ENCODE peak calls at places on chromosome 3, in eight cellular contexts. X, J, H, O, R, W, F and K are unnamed samples.

GRCh38 chr3:9373443-9373842 is 10.6 kb downstream of the THUMPD3 start:
- DNase-seq in J (no peak), W (no peak), R (no peak), O (no peak), H (no peak), F (no peak), X (no peak), K (no peak)

GRCh38 chr3:170991664-170992063 is 34.9 kb downstream of the SLC2A2 start:
- DNase-seq in O (no peak), J (no peak), H (no peak), F (no peak), R (no peak), X (no peak), W (no peak), K (no peak)

GRCh38 chr3:172102123-172102882 is 62.9 kb downstream of the FNDC3B start:
- DNase-seq in H (no peak), F (no peak), J (no peak), W (no peak), R (no peak), O (no peak), X (no peak), K (no peak)

GRCh38 chr3:39989746-39990145 is 180.3 kb downstream of the MYRIP start:
- DNase-seq in O (no peak), R (no peak), W (no peak), J (no peak), F (no peak), H (no peak), X (no peak), K (no peak)

GRCh38 chr3:141530133-141530768 is 43.4 kb downstream of the RASA2 start:
- DNase-seq in W (no peak), R (no peak), X (no peak), H (no peak), O (no peak), J (no peak), F (no peak), K (no peak)

GRCh38 chr3:15936347-15936746 is 138.6 kb upstream of the ANKRD28 start:
- DNase-seq in O (no peak), W (no peak), F (no peak), R (no peak), H (no peak), X (no peak), J (no peak), K (no peak)

GRCh38 chr3:24451461-24452099 is 43.1 kb downstream of the THRB start:
- DNase-seq in H (no peak), X (no peak), R (no peak), O (no peak), J (no peak), F (no peak), W (no peak), K (no peak)

GRCh38 chr3:40780341-40780800 is 255.6 kb downstream of the ZNF621 start:
- DNase-seq in R (peak), F (no peak), W (peak), X (no peak), O (peak), J (no peak), H (peak), K (peak)

GRCh38 chr3:161851941-161852566 is 355.4 kb downstream of the OTOL1 start:
- DNase-seq in X (peak), O (peak), W (no peak), F (peak), H (peak), J (peak), R (no peak), K (no peak)

GRCh38 chr3:24133441-24133840 is 188.4 kb downstream of the NR1D2 start:
- DNase-seq in X (no peak), J (no peak), O (no peak), H (no peak), W (no peak), R (no peak), F (no peak), K (no peak)

GRCh38 chr3:145953316-145953715 is 207.7 kb downstream of the PLOD2 start:
- DNase-seq in R (no peak), F (no peak), O (no peak), H (no peak), X (no peak), W (no peak), J (no peak), K (no peak)

GRCh38 chr3:184748219-184749135 is 36.6 kb upstream of the MAGEF1 start:
- DNase-seq in F (peak), X (peak), O (peak), R (no peak), J (peak), H (no peak), W (no peak), K (no peak)

GRCh38 chr3:172256101-172256687 is 192.1 kb downstream of the GHSR start:
- DNase-seq in F (no peak), O (no peak), X (no peak), H (peak), J (no peak), W (no peak), R (no peak), K (peak)

GRCh38 chr3:35596611-35597010 is 42.7 kb upstream of the ARPP21 start:
- DNase-seq in H (no peak), O (no peak), F (no peak), R (no peak), W (no peak), X (no peak), J (no peak), K (no peak)

GRCh38 chr3:10483686-10484345 is 21.6 kb downstream of the ATP2B2 start:
- DNase-seq in W (no peak), J (no peak), F (no peak), H (no peak), O (no peak), X (no peak), R (no peak), K (no peak)

GRCh38 chr3:67875338-67875737 is 220.9 kb upstream of the SUCLG2 start:
- DNase-seq in W (no peak), J (no peak), O (no peak), H (no peak), F (no peak), R (no peak), X (peak), K (no peak)

GRCh38 chr3:72193768-72194463 is 409.0 kb upstream of the PROK2 start:
- DNase-seq in X (no peak), F (no peak), R (no peak), O (no peak), J (no peak), W (no peak), H (no peak), K (no peak)

GRCh38 chr3:16415911-16416310 is 97.6 kb downstream of the RFTN1 start:
- DNase-seq in W (no peak), H (no peak), X (no peak), J (no peak), R (no peak), F (no peak), O (no peak), K (no peak)

GRCh38 chr3:169327969-169328368 is 335.5 kb downstream of the MECOM start:
- DNase-seq in W (no peak), O (no peak), R (no peak), H (no peak), J (no peak), X (no peak), F (no peak), K (no peak)

GRCh38 chr3:59872121-59872520 is 822.3 kb upstream of the CFAP20DC start:
- DNase-seq in J (no peak), H (no peak), O (no peak), W (no peak), F (no peak), X (no peak), R (no peak), K (no peak)

GRCh38 chr3:113873814-113874526 is 35.4 kb downstream of the GRAMD1C start:
- DNase-seq in F (no peak), J (no peak), H (no peak), X (no peak), R (no peak), W (no peak), O (no peak), K (no peak)

GRCh38 chr3:148631124-148631903 is 66.4 kb upstream of the AGTR1 start:
- DNase-seq in J (no peak), X (no peak), H (no peak), R (no peak), W (no peak), F (no peak), O (no peak), K (no peak)

GRCh38 chr3:161310649-161311423 is 60.5 kb downstream of the SPTSSB start:
- DNase-seq in F (no peak), H (no peak), X (no peak), W (no peak), R (no peak), J (no peak), O (no peak), K (no peak)

GRCh38 chr3:132448211-132448961 is 31.1 kb downstream of the DNAJC13 start:
- DNase-seq in O (peak), X (no peak), F (no peak), W (no peak), J (no peak), R (no peak), H (no peak), K (peak)

GRCh38 chr3:59444293-59444671 is 394.5 kb upstream of the CFAP20DC start:
- DNase-seq in J (no peak), F (no peak), R (no peak), O (no peak), X (no peak), W (no peak), H (no peak), K (no peak)

GRCh38 chr3:16838561-16838960 is 46.2 kb upstream of the PLCL2 start:
- DNase-seq in X (no peak), F (no peak), R (no peak), J (no peak), W (no peak), H (no peak), O (no peak), K (no peak)

GRCh38 chr3:66789584-66790237 is 208.4 kb upstream of the KBTBD8 start:
- DNase-seq in O (no peak), R (no peak), X (no peak), F (no peak), J (peak), W (no peak), H (peak), K (no peak)

GRCh38 chr3:56855856-56856538 is 54.2 kb upstream of the ARHGEF3 start:
- DNase-seq in J (peak), W (peak), R (no peak), F (peak), X (no peak), H (no peak), O (peak), K (peak)

GRCh38 chr3:190517696-190518095 is 3.8 kb downstream of the IL1RAP start:
- DNase-seq in F (no peak), R (no peak), H (no peak), J (no peak), W (no peak), X (no peak), O (no peak), K (no peak)

GRCh38 chr3:101719604-101720185 is 4.7 kb upstream of the CEP97 start:
- DNase-seq in R (no peak), J (no peak), W (no peak), F (no peak), X (no peak), O (no peak), H (no peak), K (no peak)

GRCh38 chr3:157360044-157360443 is 76.6 kb upstream of the PTX3 start:
- DNase-seq in X (peak), H (no peak), O (no peak), F (no peak), R (no peak), J (no peak), W (no peak), K (no peak)

GRCh38 chr3:190458040-190458439 is 8.3 kb upstream of the TMEM207 start:
- DNase-seq in R (no peak), X (no peak), J (no peak), H (no peak), O (no peak), F (no peak), W (no peak), K (no peak)

GRCh38 chr3:48989126-48989795 is 780 bp upstream of the P4HTM start:
- DNase-seq in R (no peak), W (no peak), J (no peak), H (no peak), F (peak), X (no peak), O (no peak), K (no peak)

GRCh38 chr3:147409143-147410121 is at the start of gene ZIC1:
- DNase-seq in W (peak), X (no peak), R (no peak), H (no peak), F (no peak), J (peak), O (no peak), K (no peak)

GRCh38 chr3:151707216-151707615 is 26.5 kb upstream of the AADACL2 start:
- DNase-seq in R (no peak), H (no peak), W (no peak), X (no peak), O (no peak), F (no peak), J (no peak), K (no peak)
- TF ChIP-seq EP300 in R (no peak), H (no peak), W (no peak), X (no peak), O (no peak), F (no peak), J (no peak), K (no peak)

GRCh38 chr3:129591932-129592331 is 14.5 kb downstream of the PLXND1 start:
- DNase-seq in H (no peak), R (no peak), O (no peak), F (no peak), W (no peak), J (no peak), X (no peak), K (no peak)
- TF ChIP-seq EP300 in H (no peak), R (no peak), O (no peak), F (no peak), W (no peak), J (no peak), X (no peak), K (no peak)

DNA sequence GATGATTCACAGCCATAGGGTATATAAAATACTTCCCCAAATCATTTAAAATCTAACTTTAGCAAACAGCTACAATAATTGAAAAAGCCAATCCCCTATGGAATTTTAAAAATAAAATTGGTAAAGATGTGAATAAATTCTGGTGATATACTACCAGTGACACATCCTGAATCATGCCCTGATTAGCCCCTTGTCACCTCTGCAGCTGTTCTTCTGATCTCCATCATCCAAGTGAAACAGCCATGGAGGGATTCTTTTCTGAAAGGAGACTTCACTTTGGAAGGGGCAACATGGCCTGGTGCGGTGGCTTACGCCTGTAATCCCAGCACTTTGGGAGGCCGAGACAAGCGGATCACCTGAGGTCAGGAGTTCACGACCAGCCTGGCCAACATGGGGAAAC is 115.6 kb upstream of the MLF1 start:
- DNase-seq in X (no peak), W (no peak), O (no peak), R (no peak), F (no peak), H (no peak), J (no peak), K (no peak)
- TF ChIP-seq EP300 in X (no peak), W (no peak), O (no peak), R (no peak), F (no peak), H (no peak), J (no peak), K (no peak)

GRCh38 chr3:50633233-50633795 is 16.4 kb downstream of the MAPKAPK3 start:
- DNase-seq in X (no peak), H (no peak), F (no peak), W (no peak), R (no peak), J (no peak), O (no peak), K (no peak)

GRCh38 chr3:50628601-50629000 is 11.7 kb downstream of the MAPKAPK3 start:
- DNase-seq in X (no peak), J (no peak), O (no peak), F (no peak), W (no peak), H (no peak), R (no peak), K (no peak)

GRCh38 chr3:50632450-50632849 is 15.5 kb downstream of the MAPKAPK3 start:
- DNase-seq in R (no peak), F (no peak), O (no peak), W (no peak), X (no peak), H (no peak), J (peak), K (no peak)

GRCh38 chr3:50630394-50630793 is 13.4 kb downstream of the MAPKAPK3 start:
- DNase-seq in W (no peak), R (no peak), H (no peak), O (no peak), F (no peak), X (no peak), J (no peak), K (no peak)

DNA sequence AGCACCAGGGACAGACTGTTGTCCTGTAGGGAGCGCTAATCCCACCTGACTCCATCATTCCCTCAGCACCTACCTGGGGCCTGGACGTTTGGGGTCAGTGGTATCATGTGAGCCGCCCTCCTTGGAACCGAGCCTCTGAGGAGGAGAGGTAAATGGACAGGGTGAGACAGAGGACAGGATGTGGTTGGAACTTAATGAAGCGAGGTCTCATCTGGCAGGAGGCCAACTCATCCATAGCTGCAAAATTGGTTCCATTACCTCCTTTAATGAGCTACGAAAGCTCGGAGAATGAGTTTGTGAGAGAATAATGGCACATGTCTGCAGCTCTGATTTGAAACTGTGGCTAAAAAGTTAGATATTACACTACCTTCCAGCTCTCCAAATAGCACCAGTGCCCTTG is 14.0 kb downstream of the MAPKAPK3 start:
- DNase-seq in X (no peak), F (no peak), J (no peak), H (no peak), R (no peak), W (no peak), O (no peak), K (no peak)
- TF ChIP-seq EP300 in X (no peak), F (no peak), J (no peak), H (no peak), R (no peak), W (no peak), O (no peak), K (no peak)

GRCh38 chr3:126667631-126668449 is 12.9 kb upstream of the TXNRD3 start:
- DNase-seq in F (no peak), O (no peak), H (peak), X (no peak), W (no peak), R (peak), J (no peak), K (peak)

GRCh38 chr3:126672340-126672739 is 17.4 kb upstream of the TXNRD3 start:
- DNase-seq in F (no peak), O (no peak), X (no peak), W (no peak), R (peak), H (no peak), J (no peak), K (no peak)

GRCh38 chr3:126672741-126673140 is 17.8 kb upstream of the TXNRD3 start:
- DNase-seq in F (no peak), R (no peak), J (no peak), O (no peak), X (no peak), W (no peak), H (no peak), K (no peak)

GRCh38 chr3:126668450-126669401 is 13.8 kb upstream of the TXNRD3 start:
- DNase-seq in J (no peak), O (no peak), H (no peak), F (no peak), R (peak), X (no peak), W (no peak), K (no peak)

DNA sequence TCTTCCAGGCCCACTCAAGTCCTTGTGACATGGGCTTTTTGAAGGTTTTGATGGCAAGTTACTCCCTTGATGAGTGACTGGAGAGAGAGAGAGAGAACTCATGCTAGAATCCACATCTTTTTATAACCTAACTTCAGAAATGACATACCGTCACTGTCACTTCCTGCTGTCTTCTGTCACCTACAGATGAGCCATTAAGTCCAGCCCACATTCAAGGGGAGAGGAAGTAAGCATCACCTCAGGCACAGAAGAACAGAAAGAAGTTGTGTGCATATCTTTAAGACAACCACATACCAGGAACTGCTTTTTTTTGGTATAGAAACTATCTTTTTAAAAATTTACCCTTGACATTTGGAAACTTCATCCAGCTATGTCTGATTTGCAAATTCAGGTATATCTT is 16.6 kb upstream of the TXNRD3 start:
- DNase-seq in W (no peak), X (no peak), R (no peak), J (no peak), O (no peak), H (no peak), F (no peak), K (no peak)
- TF ChIP-seq EP300 in W (no peak), X (no peak), R (no peak), J (no peak), O (no peak), H (no peak), F (no peak), K (no peak)

DNA sequence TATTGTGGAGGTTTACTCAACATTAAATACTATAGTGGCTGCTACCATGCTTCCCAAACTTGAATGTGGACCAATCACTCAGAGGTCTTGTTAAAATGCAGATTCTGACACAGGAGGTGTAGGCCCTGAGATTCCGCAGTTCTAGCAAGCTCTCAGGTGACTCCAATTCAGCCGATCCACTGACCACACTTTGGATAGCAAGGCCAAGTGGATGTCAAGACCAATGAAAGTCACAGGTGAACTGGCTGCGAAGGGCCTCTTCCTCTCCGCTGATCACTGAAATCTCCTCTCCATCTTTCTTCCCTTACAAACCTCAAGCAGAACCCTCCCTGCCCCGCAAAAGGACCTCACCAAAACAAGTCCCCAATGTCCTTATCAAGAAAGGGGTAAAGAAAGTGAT is 9.2 kb upstream of the CHST2 start:
- DNase-seq in O (no peak), J (no peak), W (no peak), F (no peak), H (no peak), X (no peak), R (no peak), K (no peak)
- TF ChIP-seq EP300 in O (no peak), J (no peak), W (no peak), F (no peak), H (no peak), X (no peak), R (no peak), K (no peak)